ENCODE peak calls at places on chromosomes 5 and 9, in four cellular contexts. One of them, this sample, is unnamed.

GRCh38 chr5:54480296-54480695 is 24.8 kb downstream of the HSPB3 start:
- DNase-seq in HCEC 1CT: peak; percentile 82
- DNase-seq in HEK293T: no peak
- DNase-seq in ELR: no peak
- DNase-seq in this sample: no peak

GRCh38 chr9:120187758-120188157 is 392.2 kb downstream of the CDK5RAP2 start:
- DNase-seq in HCEC 1CT: no peak
- DNase-seq in HEK293T: no peak
- DNase-seq in ELR: no peak
- DNase-seq in this sample: no peak

GRCh38 chr5:132022737-132023136 is 11.3 kb upstream of the ACSL6 start:
- DNase-seq in HCEC 1CT: peak; percentile 24
- DNase-seq in HEK293T: no peak
- DNase-seq in ELR: peak; percentile 57
- DNase-seq in this sample: no peak

GRCh38 chr5:154412316-154412715 is 33.5 kb upstream of the SAP30L start:
- DNase-seq in HCEC 1CT: no peak
- DNase-seq in HEK293T: no peak
- DNase-seq in ELR: no peak
- DNase-seq in this sample: no peak

GRCh38 chr9:108057421-108058136 is 568.0 kb upstream of the KLF4 start:
- DNase-seq in HCEC 1CT: peak; percentile 97
- DNase-seq in HEK293T: no peak
- DNase-seq in ELR: peak; percentile 91
- DNase-seq in this sample: no peak

GRCh38 chr5:93611900-93612898 is 29.2 kb downstream of the NR2F1 start:
- DNase-seq in HCEC 1CT: peak; percentile 43
- DNase-seq in HEK293T: no peak
- DNase-seq in ELR: peak; percentile 40
- DNase-seq in this sample: peak; percentile 59

GRCh38 chr5:78295035-78295961 is 800 bp upstream of the AP3B1 start:
- DNase-seq in HCEC 1CT: peak; percentile 44
- DNase-seq in HEK293T: peak; percentile 36
- DNase-seq in ELR: peak; percentile 60
- DNase-seq in this sample: peak; percentile 63

GRCh38 chr5:92409131-92409530 is 1026.0 kb upstream of the ARRDC3 start:
- DNase-seq in HCEC 1CT: peak; percentile 15
- DNase-seq in HEK293T: no peak
- DNase-seq in ELR: peak; percentile 1
- DNase-seq in this sample: no peak

GRCh38 chr5:53463909-53464621 is 16.4 kb upstream of the FST start:
- DNase-seq in HCEC 1CT: peak; percentile 14
- DNase-seq in HEK293T: no peak
- DNase-seq in ELR: no peak
- DNase-seq in this sample: no peak

GRCh38 chr9:21121079-21121478 is 20.6 kb downstream of the IFNW1 start:
- DNase-seq in HCEC 1CT: no peak
- DNase-seq in HEK293T: no peak
- DNase-seq in ELR: no peak
- DNase-seq in this sample: no peak

GRCh38 chr9:137169764-137170460 is at the start of gene LRRC26:
- DNase-seq in HCEC 1CT: no peak
- DNase-seq in HEK293T: no peak
- DNase-seq in ELR: no peak
- DNase-seq in this sample: no peak

GRCh38 chr5:84494453-84494852 is 109.8 kb upstream of the EDIL3 start:
- DNase-seq in HCEC 1CT: peak; percentile 38
- DNase-seq in HEK293T: no peak
- DNase-seq in ELR: peak; percentile 53
- DNase-seq in this sample: no peak

GRCh38 chr9:97845130-97845529 is 7.9 kb upstream of the FOXE1 start:
- DNase-seq in HCEC 1CT: no peak
- DNase-seq in HEK293T: no peak
- DNase-seq in ELR: no peak
- DNase-seq in this sample: no peak

GRCh38 chr9:121455527-121456239 is 44.0 kb downstream of the GGTA1 start:
- DNase-seq in HCEC 1CT: no peak
- DNase-seq in HEK293T: no peak
- DNase-seq in ELR: peak; percentile 12
- DNase-seq in this sample: no peak

GRCh38 chr5:104347119-104347708 is 784.6 kb upstream of the NUDT12 start:
- DNase-seq in HCEC 1CT: peak; percentile 27
- DNase-seq in HEK293T: no peak
- DNase-seq in ELR: peak; percentile 52
- DNase-seq in this sample: peak; percentile 23

GRCh38 chr5:76196886-76197489 is 113.8 kb downstream of the SV2C start:
- DNase-seq in HCEC 1CT: no peak
- DNase-seq in HEK293T: no peak
- DNase-seq in ELR: no peak
- DNase-seq in this sample: no peak

GRCh38 chr5:1983401-1983800 is 100.7 kb upstream of the IRX4 start:
- DNase-seq in HCEC 1CT: no peak
- DNase-seq in HEK293T: no peak
- DNase-seq in ELR: no peak
- DNase-seq in this sample: no peak

GRCh38 chr5:123545506-123545905 is 33.5 kb downstream of the CSNK1G3 start:
- DNase-seq in HCEC 1CT: no peak
- DNase-seq in HEK293T: peak; percentile 12
- DNase-seq in ELR: peak; percentile 45
- DNase-seq in this sample: no peak

GRCh38 chr5:109316631-109317030 is 93.1 kb downstream of the PJA2 start:
- DNase-seq in HCEC 1CT: peak; percentile 71
- DNase-seq in HEK293T: no peak
- DNase-seq in ELR: peak; percentile 77
- DNase-seq in this sample: no peak

GRCh38 chr5:67234671-67235176 is 38.1 kb upstream of the CD180 start:
- DNase-seq in HCEC 1CT: peak; percentile 50
- DNase-seq in HEK293T: no peak
- DNase-seq in ELR: peak; percentile 56
- DNase-seq in this sample: no peak

GRCh38 chr5:160649304-160649703 is 202.7 kb downstream of the ATP10B start:
- DNase-seq in HCEC 1CT: no peak
- DNase-seq in HEK293T: peak; percentile 37
- DNase-seq in ELR: peak; percentile 1
- DNase-seq in this sample: peak; percentile 20

This sample was measured in NCI-H146.